ENCODE peak calls at places on chromosomes 11 and 22, in nine cellular contexts. E is uterus; L is kidney; Y is fibroblast of mammary gland; W is right lobe of liver; B is osteoblast; P is transverse colon; U is CD8-positive, alpha-beta T cell; K is suprapubic skin. G is an unnamed sample.

GRCh38 chr11:89495951-89496350 is 4.8 kb upstream of the NOX4 start:
- DNase-seq in U (no peak), E (peak), K (no peak), Y (peak), P (no peak), W (no peak), B (peak), L (no peak), G (no peak)

GRCh38 chr11:4684631-4685285 is 12.9 kb downstream of the OR51E2 start:
- DNase-seq in U (no peak), L (no peak), K (no peak), W (no peak), Y (no peak), P (no peak), B (no peak), E (no peak), G (no peak)

GRCh38 chr11:20990447-20990846 is 321.1 kb downstream of the NELL1 start:
- DNase-seq in K (no peak), P (no peak), Y (no peak), L (no peak), W (no peak), E (no peak), U (no peak), B (no peak), G (no peak)

GRCh38 chr22:42967933-42968332 is 47.0 kb downstream of the PACSIN2 start:
- DNase-seq in E (peak), W (peak), U (no peak), B (no peak), K (peak), Y (peak), P (peak), L (peak), G (no peak)

GRCh38 chr11:10405858-10406592 is 49.0 kb upstream of the AMPD3 start:
- DNase-seq in Y (peak), W (no peak), K (no peak), B (peak), E (peak), U (peak), L (no peak), P (peak), G (peak)

GRCh38 chr11:17848709-17849108 is 114.1 kb downstream of the KCNC1 start:
- DNase-seq in P (no peak), Y (no peak), W (no peak), B (no peak), E (no peak), U (no peak), L (no peak), K (no peak), G (no peak)

GRCh38 chr11:100683107-100683506 is 4.0 kb upstream of the ARHGAP42 start:
- DNase-seq in P (no peak), B (no peak), L (no peak), U (no peak), Y (no peak), W (no peak), K (no peak), E (no peak), G (no peak)

GRCh38 chr11:32006799-32007388 is 84.0 kb upstream of the RCN1 start:
- DNase-seq in W (no peak), E (no peak), B (no peak), P (no peak), U (no peak), K (no peak), L (no peak), Y (peak), G (no peak)

GRCh38 chr11:1327064-1327460 is 17.6 kb upstream of the TOLLIP start:
- DNase-seq in Y (no peak), B (no peak), E (no peak), W (no peak), K (no peak), U (no peak), L (no peak), P (no peak), G (no peak)

GRCh38 chr22:30270841-30271240 is 4.2 kb upstream of the OSM start:
- DNase-seq in L (peak), K (no peak), W (peak), B (peak), E (no peak), U (no peak), Y (peak), P (peak), G (no peak)

GRCh38 chr11:114319716-114320328 is 23.6 kb downstream of the NNMT start:
- DNase-seq in Y (peak), W (no peak), L (no peak), U (no peak), B (no peak), E (no peak), K (no peak), P (no peak), G (no peak)

DNA sequence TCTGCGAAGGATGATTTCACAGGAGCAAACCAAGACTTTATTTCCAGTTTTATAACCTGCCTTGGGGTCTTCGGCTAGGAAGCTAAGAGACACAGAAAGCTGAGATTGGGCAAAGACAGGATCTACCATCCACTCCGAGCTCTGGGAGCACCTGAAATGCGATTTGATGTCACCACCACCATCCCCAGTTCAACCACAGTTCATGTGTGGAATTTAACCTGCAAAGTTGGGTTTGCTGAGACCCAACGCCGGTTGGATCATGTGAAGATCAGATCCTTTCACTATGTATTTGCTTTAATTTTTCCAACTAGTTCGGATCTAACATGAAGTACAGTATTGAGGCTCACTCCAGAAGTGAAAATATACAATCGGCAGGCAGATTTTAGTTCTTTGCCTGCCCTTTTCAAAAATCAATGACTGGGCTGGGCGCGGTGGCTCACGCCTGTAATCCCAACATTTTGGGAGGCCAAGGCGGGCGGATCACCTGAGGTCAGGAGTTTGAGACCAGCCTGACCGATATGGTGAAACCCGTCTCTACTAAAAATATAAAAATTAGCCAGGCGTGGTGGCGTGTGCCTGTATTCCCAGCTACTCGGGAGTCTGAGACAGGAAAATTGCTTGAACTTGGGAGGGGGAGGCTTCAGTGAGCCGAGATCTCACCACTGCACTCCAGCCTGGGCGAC is 1.4 kb upstream of the C11orf24 start:
- DNase-seq in B (no peak), U (no peak), W (no peak), L (no peak), P (no peak), Y (no peak), K (no peak), E (no peak), G (no peak)
- H3K4me3 ChIP-seq in B (no peak), U (no peak), W (peak), L (peak), P (no peak), Y (no peak), K (peak), E (no peak), G (no peak)

GRCh38 chr22:18024276-18024939 is at the start of gene MICAL3:
- DNase-seq in U (peak), B (peak), E (peak), L (peak), K (no peak), W (peak), Y (peak), P (peak), G (no peak)
- TF ChIP-seq CTCF in U (peak), B (peak), E (peak), L (peak), K (peak), W (peak), Y (peak), P (peak), G (peak)

DNA sequence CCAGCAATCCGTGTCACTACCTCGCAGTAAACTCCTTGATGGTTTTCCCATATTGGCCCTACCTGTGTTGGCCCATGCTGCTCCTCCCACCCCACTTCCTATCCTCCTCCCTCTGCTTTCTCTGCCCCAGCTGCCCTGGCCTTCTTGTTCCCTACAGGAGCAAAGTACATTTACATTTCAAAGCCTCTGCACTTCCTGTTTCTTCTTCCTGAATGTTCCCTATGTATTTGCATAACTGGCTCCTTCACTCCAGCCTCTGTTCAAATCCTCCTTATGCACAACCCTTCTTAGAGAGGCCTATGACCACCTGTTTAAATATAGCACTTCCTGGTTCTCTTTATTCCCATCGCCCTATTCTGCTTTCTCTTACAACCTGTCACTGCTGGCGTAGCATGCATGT is 62.2 kb downstream of the PARVA start:
- DNase-seq in E (no peak), B (no peak), U (no peak), Y (no peak), P (peak), W (no peak), L (no peak), K (no peak), G (no peak)
- H3K4me3 ChIP-seq in E (no peak), B (no peak), U (no peak), Y (no peak), P (no peak), W (no peak), L (no peak), K (no peak), G (no peak)

DNA sequence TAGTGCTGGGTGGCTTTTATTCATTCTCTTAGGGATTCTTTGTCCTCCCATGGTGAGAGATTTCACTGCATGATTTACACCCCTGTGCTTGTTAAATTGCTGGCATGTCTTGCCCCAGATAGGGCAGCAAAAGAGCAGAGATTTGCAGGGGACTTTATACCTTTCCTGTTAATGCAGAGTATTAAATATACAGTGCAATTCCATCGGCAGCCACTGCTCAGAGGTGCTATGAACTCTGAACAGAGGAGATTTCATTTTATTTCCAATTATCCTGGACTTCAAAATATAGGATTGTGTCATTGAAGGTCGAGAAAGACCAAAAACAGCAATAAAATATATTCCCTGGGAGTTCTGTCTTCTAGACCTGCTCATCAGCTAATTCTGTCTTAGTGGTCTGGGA is 263.4 kb upstream of the NCAM1 start:
- DNase-seq in K (no peak), Y (no peak), L (no peak), B (no peak), U (no peak), W (no peak), E (no peak), P (no peak), G (no peak)
- TF ChIP-seq CTCF in K (no peak), Y (no peak), L (no peak), B (no peak), U (no peak), W (no peak), E (no peak), P (no peak), G (no peak)

GRCh38 chr11:61830318-61831105 is 2.4 kb downstream of the FADS2 start:
- DNase-seq in L (no peak), B (no peak), K (no peak), E (peak), W (no peak), P (no peak), Y (no peak), U (no peak), G (no peak)

GRCh38 chr11:61833478-61833877 is 5.4 kb downstream of the FADS2 start:
- DNase-seq in P (no peak), E (no peak), Y (no peak), W (no peak), U (no peak), L (peak), B (no peak), K (no peak), G (peak)

GRCh38 chr11:61832758-61833157 is 4.7 kb downstream of the FADS2 start:
- DNase-seq in K (no peak), W (peak), P (no peak), E (no peak), L (peak), Y (no peak), B (no peak), U (no peak), G (peak)

GRCh38 chr11:61833926-61834277 is 5.8 kb downstream of the FADS2 start:
- DNase-seq in P (no peak), B (no peak), L (peak), K (no peak), E (no peak), U (no peak), Y (no peak), W (no peak), G (peak)

GRCh38 chr11:61832207-61832606 is 4.1 kb downstream of the FADS2 start:
- DNase-seq in B (no peak), L (no peak), P (no peak), Y (no peak), E (no peak), K (no peak), W (no peak), U (no peak), G (no peak)
- H3K4me3 ChIP-seq in B (no peak), L (no peak), P (no peak), Y (no peak), E (no peak), K (no peak), W (no peak), U (no peak), G (no peak)

GRCh38 chr11:11931461-11932055 is 76.9 kb downstream of the DKK3 start:
- DNase-seq in W (no peak), L (no peak), B (peak), E (peak), Y (peak), K (no peak), U (no peak), P (no peak), G (no peak)
- TF ChIP-seq CTCF in W (peak), L (peak), B (peak), E (peak), Y (peak), K (peak), U (peak), P (peak), G (peak)

GRCh38 chr11:122690292-122690691 is 34.8 kb downstream of the UBASH3B start:
- DNase-seq in B (no peak), K (no peak), Y (no peak), P (no peak), L (no peak), E (no peak), W (no peak), U (no peak), G (no peak)
- H3K4me3 ChIP-seq in B (peak), K (no peak), Y (no peak), P (no peak), L (no peak), E (no peak), W (no peak), U (no peak), G (no peak)

DNA sequence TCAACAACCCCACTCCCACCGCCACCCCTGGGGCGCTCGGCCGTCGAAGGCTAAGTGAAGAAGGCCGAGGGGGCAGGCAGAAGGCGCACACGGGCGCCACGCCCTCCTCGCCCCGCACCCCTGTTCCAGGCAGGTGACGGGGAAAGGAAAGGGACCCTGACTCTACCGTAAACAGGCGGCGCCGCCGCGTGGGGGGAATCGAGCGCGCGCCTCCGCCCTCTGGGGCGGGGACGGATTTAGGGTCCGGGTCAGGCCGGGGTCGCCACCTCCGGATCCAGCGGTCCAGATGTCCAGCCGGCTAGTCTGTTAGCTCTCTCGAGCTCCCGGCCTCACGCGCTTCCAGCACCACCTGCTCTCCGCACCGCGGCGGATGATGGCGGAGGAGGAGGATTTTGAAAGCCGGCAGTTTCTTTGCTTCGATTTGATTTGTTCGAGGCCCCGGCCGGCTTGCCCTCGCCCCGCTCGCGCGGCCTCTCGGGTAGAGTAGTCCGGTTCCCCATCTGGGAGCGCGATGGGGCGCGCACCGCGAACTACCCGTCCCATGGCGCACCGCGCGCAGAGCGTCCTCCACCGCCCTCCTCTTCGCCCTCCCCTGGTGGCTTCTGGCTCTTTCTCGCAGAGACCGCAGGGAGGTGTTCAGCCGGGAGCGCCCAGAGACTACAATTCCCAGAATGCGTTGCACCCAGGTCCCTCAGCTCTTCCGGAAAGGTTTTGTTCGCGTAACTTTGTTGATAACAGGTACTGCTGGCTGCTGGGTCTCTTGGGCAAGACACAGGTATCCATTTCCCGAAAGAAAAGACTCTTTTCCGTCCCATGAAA is at the start of gene RANGAP1:
- DNase-seq in Y (peak), U (peak), L (peak), P (peak), K (peak), W (peak), E (peak), B (peak), G (peak)
- TF ChIP-seq CTCF in Y (peak), U (no peak), L (no peak), P (peak), K (no peak), W (peak), E (peak), B (no peak), G (no peak)

GRCh38 chr11:14774738-14775137 is 117.3 kb downstream of the CYP2R1 start:
- DNase-seq in Y (no peak), W (no peak), K (no peak), P (no peak), B (no peak), U (no peak), E (no peak), L (no peak), G (no peak)
- H3K4me3 ChIP-seq in Y (no peak), W (no peak), K (no peak), P (no peak), B (no peak), U (no peak), E (no peak), L (no peak), G (no peak)

GRCh38 chr11:43942651-43943356 is 367 bp downstream of the C11orf96 start:
- DNase-seq in W (no peak), K (no peak), B (peak), E (peak), U (no peak), L (no peak), P (no peak), Y (no peak), G (no peak)

GRCh38 chr11:43943357-43943930 is 1.0 kb downstream of the C11orf96 start:
- DNase-seq in P (no peak), B (peak), Y (no peak), L (no peak), E (no peak), W (no peak), U (no peak), K (no peak), G (no peak)

GRCh38 chr11:43947003-43947500 is 4.6 kb downstream of the C11orf96 start:
- DNase-seq in U (no peak), Y (peak), E (peak), W (no peak), K (no peak), L (peak), P (no peak), B (no peak), G (no peak)

GRCh38 chr11:43943931-43944751 is 1.7 kb downstream of the C11orf96 start:
- DNase-seq in P (no peak), E (no peak), L (no peak), U (no peak), B (peak), K (no peak), Y (no peak), W (no peak), G (no peak)

GRCh38 chr11:43944761-43945311 is 2.4 kb downstream of the C11orf96 start:
- DNase-seq in U (peak), B (peak), E (peak), K (no peak), Y (no peak), W (peak), L (peak), P (peak), G (peak)
- TF ChIP-seq CTCF in U (peak), B (peak), E (peak), K (peak), Y (peak), W (peak), L (peak), P (peak), G (peak)

G was measured in RWPE2.